ENCODE peak calls at places on chromosomes 11 and 22, in six cellular contexts. Q is left colon, B is EL, E is Calu3, L is AG20443, W is non-pigmented ciliary epithelial cell. V is an unnamed sample.
A peak's percentile ranks its signal among the peaks of the same experiment; 100 is the strongest.

GRCh38 chr11:16155448-16155847 is 200.9 kb downstream of the SOX6 start:
- DNase-seq in Q (no peak), B (no peak), E (no peak), L (no peak), W (no peak), V (no peak)

GRCh38 chr22:35457729-35458546 is 58.0 kb downstream of the MCM5 start:
- DNase-seq in Q (no peak), B (no peak), E (no peak), L (peak; percentile 39), W (no peak), V (no peak)

GRCh38 chr11:73201249-73201648 is 16.8 kb upstream of the P2RY2 start:
- DNase-seq in Q (peak; percentile 17), B (no peak), E (no peak), L (no peak), W (no peak), V (no peak)

GRCh38 chr11:42034821-42035220 is 575.4 kb upstream of the LRRC4C start:
- DNase-seq in Q (no peak), B (no peak), E (no peak), L (no peak), W (no peak), V (no peak)

GRCh38 chr11:28461846-28462245 is 353.7 kb downstream of the METTL15 start:
- DNase-seq in Q (no peak), B (peak; percentile 32), E (no peak), L (no peak), W (no peak), V (no peak)

GRCh38 chr11:77046060-77046501 is 11.9 kb downstream of the B3GNT6 start:
- DNase-seq in Q (no peak), B (peak; percentile 19), E (peak; percentile 89), L (peak; percentile 68), W (no peak), V (no peak)

GRCh38 chr11:45933131-45933821 is 10.8 kb downstream of the LARGE2 start:
- DNase-seq in Q (no peak), B (peak; percentile 42), E (no peak), L (no peak), W (no peak), V (no peak)

GRCh38 chr22:49673048-49673447 is 154.6 kb downstream of the BRD1 start:
- DNase-seq in Q (no peak), B (no peak), E (no peak), L (no peak), W (no peak), V (no peak)

GRCh38 chr11:61488651-61489291 is 19.8 kb upstream of the LRRC10B start:
- DNase-seq in Q (peak; percentile 88), B (no peak), E (peak; percentile 27), L (peak; percentile 57), W (no peak), V (peak; percentile 58)

GRCh38 chr22:26671317-26672059 is 14.1 kb downstream of the MIAT start:
- DNase-seq in Q (no peak), B (no peak), E (peak; percentile 27), L (no peak), W (no peak), V (no peak)

GRCh38 chr11:113818426-113818825 is 38.8 kb downstream of the CLDN25 start:
- DNase-seq in Q (no peak), B (peak; percentile 6), E (no peak), L (no peak), W (no peak), V (no peak)

GRCh38 chr11:118238947-118239346 is 13.2 kb downstream of the MPZL3 start:
- DNase-seq in Q (no peak), B (no peak), E (no peak), L (no peak), W (no peak), V (no peak)

GRCh38 chr22:36331306-36331911 is 56.4 kb downstream of the MYH9 start:
- DNase-seq in Q (peak; percentile 90), B (peak; percentile 98), E (peak; percentile 91), L (peak; percentile 79), W (peak; percentile 93), V (no peak)

GRCh38 chr22:27110985-27111451 is 453.6 kb downstream of the MIAT start:
- DNase-seq in Q (no peak), B (peak; percentile 82), E (peak; percentile 27), L (peak; percentile 65), W (peak; percentile 73), V (no peak)

GRCh38 chr11:8090756-8091155 is 9.7 kb downstream of the TUB start:
- DNase-seq in Q (no peak), B (peak; percentile 31), E (peak; percentile 32), L (peak; percentile 52), W (no peak), V (no peak)

GRCh38 chr11:68166969-68167368 is 45.8 kb upstream of the CHKA start:
- DNase-seq in Q (no peak), B (no peak), E (no peak), L (no peak), W (no peak), V (no peak)

GRCh38 chr11:57331720-57332119 is 4.0 kb downstream of the SSRP1 start:
- DNase-seq in Q (no peak), B (no peak), E (no peak), L (no peak), W (no peak), V (no peak)

GRCh38 chr22:22927888-22928665 is 40.5 kb downstream of the IGLL5 start:
- DNase-seq in Q (no peak), B (no peak), E (no peak), L (no peak), W (no peak), V (no peak)

GRCh38 chr11:119363874-119364590 is 17.5 kb downstream of the USP2 start:
- DNase-seq in Q (no peak), B (no peak), E (peak; percentile 29), L (peak; percentile 91), W (no peak), V (peak; percentile 38)

GRCh38 chr22:22080270-22080669 is 97.7 kb upstream of the TOP3B start:
- DNase-seq in Q (no peak), B (no peak), E (no peak), L (no peak), W (no peak), V (no peak)

GRCh38 chr11:2698386-2699184 is 1.2 kb downstream of the KCNQ1OT1 start:
- DNase-seq in Q (peak; percentile 19), B (peak; percentile 14), E (no peak), L (no peak), W (no peak), V (no peak)

GRCh38 chr11:101390539-101390938 is 193.3 kb downstream of the TRPC6 start:
- DNase-seq in Q (no peak), B (peak; percentile 10), E (no peak), L (peak; percentile 17), W (no peak), V (no peak)

GRCh38 chr11:1619449-1619848 is 2.5 kb downstream of the KRTAP5-4 start:
- DNase-seq in Q (no peak), B (peak; percentile 41), E (no peak), L (no peak), W (no peak), V (no peak)

GRCh38 chr11:73399159-73400090 is 23.2 kb downstream of the RELT start:
- DNase-seq in Q (no peak), B (no peak), E (no peak), L (no peak), W (no peak), V (no peak)

GRCh38 chr11:20097319-20098221 is 62.7 kb downstream of the DBX1 start:
- DNase-seq in Q (no peak), B (peak; percentile 72), E (no peak), L (peak; percentile 84), W (peak; percentile 83), V (peak; percentile 59)

GRCh38 chr11:65291613-65292012 is 23.1 kb upstream of the CDC42EP2 start:
- DNase-seq in Q (no peak), B (peak; percentile 82), E (no peak), L (peak; percentile 55), W (no peak), V (no peak)

GRCh38 chr11:94315664-94316063 is 11.3 kb downstream of the IZUMO1R start:
- DNase-seq in Q (no peak), B (peak; percentile 13), E (no peak), L (no peak), W (peak; percentile 35), V (no peak)

GRCh38 chr22:19291218-19291579 is 320 bp downstream of the CLTCL1 start:
- DNase-seq in Q (no peak), B (peak; percentile 46), E (peak; percentile 31), L (peak; percentile 57), W (no peak), V (no peak)

GRCh38 chr11:130749216-130749615 is 167.1 kb downstream of the SNX19 start:
- DNase-seq in Q (no peak), B (no peak), E (no peak), L (no peak), W (no peak), V (no peak)

GRCh38 chr11:19595840-19596751 is 116.5 kb upstream of the NAV2 start:
- DNase-seq in Q (no peak), B (peak; percentile 95), E (no peak), L (peak; percentile 90), W (no peak), V (no peak)

GRCh38 chr22:31084811-31085492 is 3.8 kb downstream of the SMTN start:
- DNase-seq in Q (peak; percentile 86), B (peak; percentile 84), E (peak; percentile 79), L (peak; percentile 96), W (no peak), V (peak; percentile 42)

GRCh38 chr22:46712288-46712687 is 25.8 kb downstream of the CERK start:
- DNase-seq in Q (no peak), B (no peak), E (no peak), L (no peak), W (no peak), V (no peak)

GRCh38 chr22:47396515-47396914 is 634.1 kb downstream of the TBC1D22A start:
- DNase-seq in Q (peak; percentile 7), B (no peak), E (no peak), L (no peak), W (no peak), V (no peak)

GRCh38 chr22:26581026-26581425 is 8.9 kb downstream of the TPST2 start:
- DNase-seq in Q (no peak), B (no peak), E (no peak), L (no peak), W (no peak), V (no peak)

GRCh38 chr22:21766933-21767462 is 31.4 kb upstream of the YPEL1 start:
- DNase-seq in Q (no peak), B (no peak), E (no peak), L (no peak), W (no peak), V (no peak)

GRCh38 chr22:35712672-35713071 is 5.0 kb upstream of the APOL5 start:
- DNase-seq in Q (no peak), B (no peak), E (no peak), L (no peak), W (no peak), V (no peak)

GRCh38 chr11:126083829-126084607 is 21.4 kb upstream of the CDON start:
- DNase-seq in Q (no peak), B (no peak), E (no peak), L (no peak), W (no peak), V (no peak)

GRCh38 chr11:26229270-26229669 is 102.7 kb upstream of the ANO3 start:
- DNase-seq in Q (no peak), B (peak; percentile 63), E (no peak), L (no peak), W (peak; percentile 79), V (no peak)

GRCh38 chr11:19633276-19633675 is 79.4 kb upstream of the NAV2 start:
- DNase-seq in Q (peak; percentile 58), B (no peak), E (no peak), L (peak; percentile 45), W (no peak), V (no peak)

V was measured in NCI-H774.